ENCODE peak calls at places on chromosomes 1 and 21, in eight cellular contexts. G is cardiac muscle cell, T is stomach, R is fibroblast of lung, P is fibroblast of pulmonary artery, U is AG10803, I is HepG2, O is fibroblast of the aortic adventitia. N is an unnamed sample.

GRCh38 chr21:44996501-44996921 is 56.7 kb downstream of the SLX9 start:
- DNase-seq in U (no peak), T (no peak), P (no peak), O (no peak), I (peak; percentile 24), G (no peak), R (no peak), N (no peak)

GRCh38 chr21:24272527-24272938 is 1334.7 kb downstream of the MRPL39 start:
- DNase-seq in G (no peak), U (no peak), O (no peak), T (no peak), I (no peak), R (no peak), P (no peak), N (no peak)

GRCh38 chr1:90176530-90176929 is 181.6 kb downstream of the ZNF326 start:
- DNase-seq in T (no peak), U (no peak), P (peak; percentile 2), G (no peak), R (no peak), I (no peak), O (no peak), N (no peak)

GRCh38 chr1:246012271-246012854 is 494.7 kb downstream of the SMYD3 start:
- DNase-seq in P (peak; percentile 73), T (no peak), U (peak; percentile 52), G (peak; percentile 68), R (peak; percentile 65), I (peak; percentile 34), O (peak; percentile 69), N (peak; percentile 9)

GRCh38 chr1:230781596-230781995 is 34.4 kb downstream of the CAPN9 start:
- DNase-seq in R (no peak), I (no peak), T (no peak), P (no peak), U (no peak), O (no peak), G (no peak), N (no peak)

GRCh38 chr1:94527447-94528031 is 14.0 kb downstream of the F3 start:
- DNase-seq in U (peak; percentile 76), I (no peak), T (no peak), R (no peak), P (no peak), O (no peak), G (peak; percentile 33), N (no peak)

GRCh38 chr1:43531453-43531905 is 796 bp downstream of the PTPRF start:
- DNase-seq in P (no peak), G (peak; percentile 50), T (no peak), R (no peak), O (no peak), U (peak; percentile 20), I (no peak), N (peak; percentile 28)

GRCh38 chr1:200620273-200621131 is at the start of gene KIF14:
- DNase-seq in G (peak; percentile 97), P (peak; percentile 88), U (peak; percentile 84), I (peak; percentile 89), O (peak; percentile 83), T (peak; percentile 92), R (peak; percentile 83), N (peak; percentile 91)

GRCh38 chr1:205216588-205216987 is 5.1 kb upstream of the DSTYK start:
- DNase-seq in R (no peak), P (no peak), I (no peak), U (no peak), G (no peak), O (no peak), T (no peak), N (no peak)

GRCh38 chr1:180534199-180534598 is 24.6 kb upstream of the OVAAL start:
- DNase-seq in I (no peak), G (no peak), P (no peak), U (peak; percentile 52), O (no peak), T (no peak), R (no peak), N (no peak)

GRCh38 chr1:167722152-167722869 is 529 bp downstream of the MPZL1 start:
- DNase-seq in U (no peak), P (peak; percentile 22), T (peak; percentile 60), O (peak; percentile 29), G (peak; percentile 79), R (peak; percentile 23), I (peak; percentile 27), N (no peak)

GRCh38 chr1:109878531-109878930 is 32.1 kb upstream of the CSF1 start:
- DNase-seq in T (no peak), I (no peak), O (no peak), R (no peak), G (no peak), P (no peak), U (no peak), N (no peak)

GRCh38 chr1:112368198-112368597 is 27.8 kb upstream of the CTTNBP2NL start:
- DNase-seq in G (no peak), R (no peak), I (no peak), P (no peak), T (no peak), U (no peak), O (no peak), N (no peak)

GRCh38 chr21:19228241-19228640 is 824.7 kb upstream of the TMPRSS15 start:
- DNase-seq in R (no peak), G (no peak), T (no peak), O (no peak), P (no peak), I (no peak), U (no peak), N (no peak)

GRCh38 chr1:24704411-24705259 is 40.6 kb upstream of the CLIC4 start:
- DNase-seq in P (peak; percentile 94), O (peak; percentile 79), U (peak; percentile 53), R (peak; percentile 73), G (no peak), I (no peak), T (no peak), N (no peak)

DNA sequence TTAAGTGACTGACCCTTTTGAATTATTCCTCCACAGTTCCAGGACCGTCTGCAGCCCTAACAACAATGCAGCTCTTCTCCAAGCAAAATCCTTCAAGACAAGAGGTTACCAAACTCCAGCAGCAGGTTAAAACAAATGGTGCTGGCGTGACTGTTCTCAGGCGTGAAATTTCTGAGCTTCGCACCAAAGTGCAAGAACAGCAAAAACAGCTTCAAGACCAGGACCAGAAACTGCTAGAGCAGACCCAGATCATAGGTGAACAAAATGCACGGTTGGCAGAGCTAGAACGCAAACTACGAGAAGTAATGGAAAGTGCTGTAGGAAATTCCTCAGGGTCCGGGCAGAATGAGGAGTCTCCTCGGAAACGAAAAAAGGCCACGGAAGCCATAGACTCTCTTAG is 25.7 kb upstream of the DEGS1 start:
- DNase-seq in I (no peak), P (no peak), R (no peak), U (no peak), G (no peak), O (no peak), T (no peak), N (no peak)
- TF ChIP-seq CTCF in I (no peak), P (no peak), R (no peak), U (no peak), G (no peak), O (no peak), T (no peak), N (no peak)

GRCh38 chr1:155223017-155223416 is 14.5 kb downstream of the MTX1 start:
- DNase-seq in U (no peak), T (no peak), R (no peak), O (no peak), I (no peak), P (no peak), G (no peak), N (no peak)

GRCh38 chr1:155226188-155226909 is 17.9 kb downstream of the MTX1 start:
- DNase-seq in R (peak; percentile 78), G (peak; percentile 74), O (peak; percentile 83), U (peak; percentile 79), P (peak; percentile 77), T (peak; percentile 75), I (peak; percentile 60), N (peak; percentile 48)

GRCh38 chr1:155228096-155228427 is 19.6 kb downstream of the MTX1 start:
- DNase-seq in T (no peak), P (no peak), U (no peak), G (no peak), R (no peak), O (no peak), I (no peak), N (no peak)

GRCh38 chr1:155226910-155227260 is 18.4 kb downstream of the MTX1 start:
- DNase-seq in R (peak; percentile 35), G (peak; percentile 75), O (no peak), P (peak; percentile 45), I (peak; percentile 38), T (peak; percentile 53), U (peak; percentile 25), N (peak; percentile 45)

DNA sequence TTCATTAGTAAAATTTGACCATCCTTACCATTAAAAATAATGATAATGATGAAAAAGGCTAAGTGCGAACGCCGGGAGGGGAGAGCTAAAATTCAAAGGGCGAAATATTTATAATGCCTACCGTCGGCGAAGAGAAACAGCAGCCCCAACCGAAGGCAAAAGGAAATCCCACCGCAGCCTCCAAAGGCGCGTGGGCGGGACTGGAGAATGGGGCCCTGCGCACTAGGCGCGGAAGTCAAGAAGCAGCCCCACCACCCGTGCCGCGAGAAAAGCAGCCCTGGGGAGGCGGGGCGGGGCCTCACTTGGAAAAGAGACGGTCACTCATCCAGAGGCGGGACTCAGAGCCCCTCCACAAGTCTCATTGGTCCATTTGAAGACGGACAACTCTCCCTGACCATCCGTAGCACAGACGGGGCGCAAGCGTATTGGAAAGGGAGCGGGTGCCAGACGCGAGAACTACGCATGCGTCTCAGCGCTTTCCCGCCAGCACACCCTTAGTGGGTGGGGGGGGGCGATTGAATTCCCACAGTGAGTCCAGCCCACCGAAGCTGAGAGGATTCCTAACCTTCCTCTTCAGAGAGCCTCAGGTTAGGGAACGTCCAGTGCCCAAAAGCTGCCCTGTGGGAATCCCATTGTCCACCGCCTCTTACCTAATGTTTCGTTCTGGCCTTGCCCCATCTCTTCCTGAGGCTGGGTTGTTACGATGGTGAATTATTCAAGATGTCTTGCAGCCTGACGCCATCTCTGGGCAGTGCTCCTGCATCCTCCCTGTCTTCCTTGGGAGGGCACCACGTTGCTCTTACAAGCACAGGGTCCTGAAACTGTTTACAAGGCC is 19.0 kb downstream of the MTX1 start:
- DNase-seq in G (peak; percentile 98), I (peak; percentile 98), U (peak; percentile 99), T (peak; percentile 98), R (peak; percentile 99), P (peak; percentile 99), O (peak; percentile 99), N (peak; percentile 98)
- TF ChIP-seq CTCF in G (no peak), I (no peak), U (no peak), T (no peak), R (no peak), P (no peak), O (no peak), N (no peak)

DNA sequence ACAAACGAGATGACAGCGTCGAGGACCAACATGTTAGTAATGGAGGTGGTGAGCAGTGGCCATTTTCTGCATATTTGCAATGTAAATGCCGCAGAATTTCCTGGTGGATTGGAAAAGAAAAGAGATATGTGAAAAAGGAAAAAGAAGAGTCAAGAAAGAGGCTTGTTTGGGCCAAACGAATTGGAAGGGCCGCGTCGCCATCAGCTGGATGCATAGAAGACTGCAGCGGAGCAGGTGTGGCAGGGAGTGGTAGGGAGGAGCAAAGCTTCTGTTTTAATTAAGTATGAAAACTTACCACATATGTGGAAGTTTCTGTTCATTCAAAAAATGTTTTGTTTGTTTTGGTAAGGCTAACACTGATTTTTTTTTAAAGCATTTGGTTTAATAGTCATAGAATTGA is 690.7 kb downstream of the NCAM2 start:
- DNase-seq in G (peak; percentile 46), P (peak; percentile 55), O (peak; percentile 6), T (no peak), U (peak; percentile 31), R (peak; percentile 65), I (no peak), N (no peak)
- TF ChIP-seq CTCF in G (peak; percentile 59), P (peak; percentile 67), O (peak; percentile 33), T (no peak), U (peak; percentile 55), R (peak; percentile 21), I (no peak), N (peak; percentile 58)

GRCh38 chr1:220462756-220463155 is 65.2 kb upstream of the MARK1 start:
- DNase-seq in O (no peak), G (peak; percentile 45), T (no peak), I (no peak), R (no peak), P (no peak), U (no peak), N (peak; percentile 42)
- TF ChIP-seq CTCF in O (no peak), G (no peak), T (no peak), I (no peak), R (no peak), P (no peak), U (no peak), N (peak; percentile 42)